ENCODE peak calls at places on chromosomes 12 and 14, in six cellular contexts. One of them, this sample, is unnamed.

GRCh38 chr14:68658029-68658509 is 134.8 kb downstream of the ZFP36L1 start:
- DNase-seq in lung microvascular endothelial cell: no peak
- DNase-seq in brain microvascular endothelial cell: no peak
- DNase-seq in PC-9: no peak
- DNase-seq in ELF-1: no peak
- DNase-seq in stimulated activated CD4-positive, alpha-beta T cell treated with anti-CD3 and anti-CD28 coated beads, Interleukin-12 subunit alpha, Interleukin-12 subunit beta, amount 100 ng/mL, for 48 hours: no peak
- DNase-seq in this sample: no peak

GRCh38 chr14:59177229-59177628 is 11.2 kb upstream of the DAAM1 start:
- DNase-seq in stimulated activated CD4-positive, alpha-beta T cell treated with anti-CD3 and anti-CD28 coated beads, Interleukin-12 subunit alpha, Interleukin-12 subunit beta, amount 100 ng/mL, for 48 hours: no peak
- DNase-seq in lung microvascular endothelial cell: no peak
- DNase-seq in ELF-1: peak
- DNase-seq in brain microvascular endothelial cell: no peak
- DNase-seq in PC-9: no peak
- DNase-seq in this sample: no peak

GRCh38 chr12:27193106-27193505 is 51.0 kb upstream of the STK38L start:
- DNase-seq in ELF-1: no peak
- DNase-seq in stimulated activated CD4-positive, alpha-beta T cell treated with anti-CD3 and anti-CD28 coated beads, Interleukin-12 subunit alpha, Interleukin-12 subunit beta, amount 100 ng/mL, for 48 hours: no peak
- DNase-seq in PC-9: no peak
- DNase-seq in lung microvascular endothelial cell: no peak
- DNase-seq in brain microvascular endothelial cell: no peak
- DNase-seq in this sample: no peak

GRCh38 chr12:49909826-49910225 is 6.1 kb upstream of the FAIM2 start:
- DNase-seq in stimulated activated CD4-positive, alpha-beta T cell treated with anti-CD3 and anti-CD28 coated beads, Interleukin-12 subunit alpha, Interleukin-12 subunit beta, amount 100 ng/mL, for 48 hours: no peak
- DNase-seq in ELF-1: peak
- DNase-seq in brain microvascular endothelial cell: no peak
- DNase-seq in lung microvascular endothelial cell: no peak
- DNase-seq in PC-9: peak
- DNase-seq in this sample: no peak

GRCh38 chr12:64169999-64170398 is 52.1 kb downstream of the KICS2 start:
- DNase-seq in stimulated activated CD4-positive, alpha-beta T cell treated with anti-CD3 and anti-CD28 coated beads, Interleukin-12 subunit alpha, Interleukin-12 subunit beta, amount 100 ng/mL, for 48 hours: no peak
- DNase-seq in ELF-1: no peak
- DNase-seq in PC-9: no peak
- DNase-seq in brain microvascular endothelial cell: no peak
- DNase-seq in lung microvascular endothelial cell: no peak
- DNase-seq in this sample: no peak

GRCh38 chr14:96100171-96101064 is 61.3 kb downstream of the C14orf132 start:
- DNase-seq in PC-9: peak
- DNase-seq in stimulated activated CD4-positive, alpha-beta T cell treated with anti-CD3 and anti-CD28 coated beads, Interleukin-12 subunit alpha, Interleukin-12 subunit beta, amount 100 ng/mL, for 48 hours: peak
- DNase-seq in lung microvascular endothelial cell: peak
- DNase-seq in brain microvascular endothelial cell: peak
- DNase-seq in ELF-1: peak
- DNase-seq in this sample: peak

GRCh38 chr14:65040666-65041433 is 54.2 kb downstream of the FNTB start:
- DNase-seq in PC-9: no peak
- DNase-seq in ELF-1: no peak
- DNase-seq in stimulated activated CD4-positive, alpha-beta T cell treated with anti-CD3 and anti-CD28 coated beads, Interleukin-12 subunit alpha, Interleukin-12 subunit beta, amount 100 ng/mL, for 48 hours: no peak
- DNase-seq in lung microvascular endothelial cell: no peak
- DNase-seq in brain microvascular endothelial cell: no peak
- DNase-seq in this sample: no peak

GRCh38 chr12:11951209-11951608 is 119.5 kb upstream of the BCL2L14 start:
- DNase-seq in lung microvascular endothelial cell: no peak
- DNase-seq in ELF-1: no peak
- DNase-seq in brain microvascular endothelial cell: no peak
- DNase-seq in stimulated activated CD4-positive, alpha-beta T cell treated with anti-CD3 and anti-CD28 coated beads, Interleukin-12 subunit alpha, Interleukin-12 subunit beta, amount 100 ng/mL, for 48 hours: no peak
- DNase-seq in PC-9: no peak
- DNase-seq in this sample: no peak

GRCh38 chr14:55136868-55137785 is 8.1 kb downstream of the LGALS3 start:
- DNase-seq in brain microvascular endothelial cell: peak
- DNase-seq in ELF-1: no peak
- DNase-seq in PC-9: no peak
- DNase-seq in stimulated activated CD4-positive, alpha-beta T cell treated with anti-CD3 and anti-CD28 coated beads, Interleukin-12 subunit alpha, Interleukin-12 subunit beta, amount 100 ng/mL, for 48 hours: no peak
- DNase-seq in lung microvascular endothelial cell: peak
- DNase-seq in this sample: no peak

GRCh38 chr14:84225243-84225642 is 1304.7 kb upstream of the FLRT2 start:
- DNase-seq in brain microvascular endothelial cell: no peak
- DNase-seq in ELF-1: no peak
- DNase-seq in stimulated activated CD4-positive, alpha-beta T cell treated with anti-CD3 and anti-CD28 coated beads, Interleukin-12 subunit alpha, Interleukin-12 subunit beta, amount 100 ng/mL, for 48 hours: no peak
- DNase-seq in lung microvascular endothelial cell: no peak
- DNase-seq in PC-9: no peak
- DNase-seq in this sample: no peak

GRCh38 chr14:53539489-53540126 is 386.5 kb upstream of the DDHD1 start:
- DNase-seq in lung microvascular endothelial cell: peak
- DNase-seq in stimulated activated CD4-positive, alpha-beta T cell treated with anti-CD3 and anti-CD28 coated beads, Interleukin-12 subunit alpha, Interleukin-12 subunit beta, amount 100 ng/mL, for 48 hours: peak
- DNase-seq in brain microvascular endothelial cell: peak
- DNase-seq in PC-9: peak
- DNase-seq in ELF-1: peak
- DNase-seq in this sample: peak

GRCh38 chr12:31322651-31323248 is 3.2 kb downstream of the SINHCAF start:
- DNase-seq in stimulated activated CD4-positive, alpha-beta T cell treated with anti-CD3 and anti-CD28 coated beads, Interleukin-12 subunit alpha, Interleukin-12 subunit beta, amount 100 ng/mL, for 48 hours: no peak
- DNase-seq in ELF-1: peak
- DNase-seq in PC-9: peak
- DNase-seq in brain microvascular endothelial cell: peak
- DNase-seq in lung microvascular endothelial cell: no peak
- DNase-seq in this sample: no peak

This sample was measured in stimulated activated naive B cell treated with anti-CD40 and anti-IgM and Interleukin-4, amounts not matched to agents 10 μg/mL and 1 μg/mL and 100 μg/mL, for 72 hours.